ENCODE peak calls at places on chromosomes 6 and 20, in six cellular contexts. One of them, this sample, is unnamed.

GRCh38 chr20:21053002-21053762 is 53.0 kb downstream of the LINC00237 start:
- DNase-seq in astrocyte: no peak
- DNase-seq in PC-3: no peak
- DNase-seq in PC-9: no peak
- DNase-seq in lower lobe of right lung: no peak
- DNase-seq in mesothelial cell of epicardium: no peak
- DNase-seq in this sample: no peak

GRCh38 chr6:7939864-7940228 is 29.3 kb upstream of the TXNDC5 start:
- DNase-seq in astrocyte: no peak
- DNase-seq in PC-3: no peak
- DNase-seq in PC-9: no peak
- DNase-seq in lower lobe of right lung: no peak
- DNase-seq in mesothelial cell of epicardium: no peak
- DNase-seq in this sample: no peak

GRCh38 chr20:19659468-19659867 is 98.6 kb upstream of the RIN2 start:
- DNase-seq in astrocyte: no peak
- DNase-seq in PC-3: peak; percentile 56
- DNase-seq in PC-9: no peak
- DNase-seq in lower lobe of right lung: no peak
- DNase-seq in mesothelial cell of epicardium: no peak
- DNase-seq in this sample: no peak

GRCh38 chr6:27970444-27970843 is 13.4 kb downstream of the OR2B6 start:
- DNase-seq in astrocyte: no peak
- DNase-seq in PC-3: no peak
- DNase-seq in PC-9: no peak
- DNase-seq in lower lobe of right lung: no peak
- DNase-seq in mesothelial cell of epicardium: no peak
- DNase-seq in this sample: no peak

GRCh38 chr20:63739129-63740069 is at the start of gene SLC2A4RG:
- DNase-seq in astrocyte: peak; percentile 34
- DNase-seq in PC-3: peak; percentile 85
- DNase-seq in PC-9: no peak
- DNase-seq in lower lobe of right lung: peak; percentile 85
- DNase-seq in mesothelial cell of epicardium: no peak
- DNase-seq in this sample: peak; percentile 73

GRCh38 chr6:118708055-118708454 is 56.7 kb upstream of the CEP85L start:
- DNase-seq in astrocyte: peak; percentile 62
- DNase-seq in PC-3: peak; percentile 46
- DNase-seq in PC-9: no peak
- DNase-seq in lower lobe of right lung: no peak
- DNase-seq in mesothelial cell of epicardium: no peak
- DNase-seq in this sample: no peak

GRCh38 chr20:37238426-37238825 is 23.2 kb downstream of the GHRH start:
- DNase-seq in astrocyte: no peak
- DNase-seq in PC-3: no peak
- DNase-seq in PC-9: no peak
- DNase-seq in lower lobe of right lung: no peak
- DNase-seq in mesothelial cell of epicardium: no peak
- DNase-seq in this sample: no peak

GRCh38 chr6:83352413-83352812 is 78.4 kb downstream of the ME1 start:
- DNase-seq in astrocyte: no peak
- DNase-seq in PC-3: no peak
- DNase-seq in PC-9: no peak
- DNase-seq in lower lobe of right lung: no peak
- DNase-seq in mesothelial cell of epicardium: no peak
- DNase-seq in this sample: no peak

GRCh38 chr6:37131104-37131959 is 38.6 kb upstream of the PIM1 start:
- DNase-seq in astrocyte: peak; percentile 75
- DNase-seq in PC-3: no peak
- DNase-seq in PC-9: peak; percentile 73
- DNase-seq in lower lobe of right lung: peak; percentile 89
- DNase-seq in mesothelial cell of epicardium: no peak
- DNase-seq in this sample: no peak

GRCh38 chr6:87182321-87182720 is 27.0 kb downstream of the ZNF292 start:
- DNase-seq in astrocyte: no peak
- DNase-seq in PC-3: no peak
- DNase-seq in PC-9: no peak
- DNase-seq in lower lobe of right lung: no peak
- DNase-seq in mesothelial cell of epicardium: no peak
- DNase-seq in this sample: no peak

DNA sequence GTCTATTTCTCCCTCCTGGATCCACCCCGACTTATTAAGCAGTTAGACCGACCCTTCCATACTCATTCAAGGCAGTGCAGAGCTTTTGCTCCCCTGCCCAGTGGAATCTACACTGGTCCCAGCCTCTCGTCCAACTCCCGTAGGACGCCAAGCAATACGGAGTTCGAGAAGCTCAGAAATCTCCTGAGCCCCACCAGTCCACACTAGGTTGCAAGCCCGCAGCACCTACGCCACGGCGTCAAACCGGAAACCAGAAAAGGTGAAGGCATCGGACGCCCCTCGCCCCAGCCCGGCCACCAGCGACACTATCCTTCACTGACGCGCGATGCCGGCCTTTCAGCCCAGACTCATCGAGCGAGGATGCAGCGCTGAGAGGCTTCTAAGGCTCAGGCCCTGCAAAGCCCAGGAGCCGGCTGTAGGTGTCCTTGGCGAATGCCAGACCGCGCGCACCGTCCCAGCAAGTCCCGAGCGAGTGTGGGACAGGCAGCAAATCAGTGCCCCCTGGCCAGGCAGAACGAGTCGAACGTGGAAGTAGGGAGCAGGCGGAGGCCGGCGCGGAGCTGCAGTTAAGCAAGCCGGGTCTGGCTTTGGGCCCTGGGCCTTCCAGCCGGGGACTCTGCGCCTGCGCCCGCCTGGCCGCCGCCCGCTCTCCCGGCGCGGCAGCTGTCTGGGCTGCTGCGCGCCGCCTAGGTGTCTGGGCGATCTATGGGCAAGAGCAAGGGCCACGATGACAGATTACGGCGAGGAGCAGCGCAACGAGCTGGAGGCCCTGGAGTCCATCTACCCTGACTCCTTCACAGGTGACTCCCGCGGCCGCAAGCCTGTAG is at the start of gene RWDD1:
- DNase-seq in astrocyte: peak; percentile 100
- DNase-seq in PC-3: peak; percentile 93
- DNase-seq in PC-9: peak; percentile 99
- DNase-seq in lower lobe of right lung: peak; percentile 100
- DNase-seq in mesothelial cell of epicardium: peak; percentile 95
- DNase-seq in this sample: peak; percentile 94
- TF ChIP-seq CTCF in astrocyte: no peak
- TF ChIP-seq CTCF in PC-3: no peak
- TF ChIP-seq CTCF in PC-9: peak; percentile 25
- TF ChIP-seq CTCF in lower lobe of right lung: peak; percentile 21
- TF ChIP-seq CTCF in mesothelial cell of epicardium: peak; percentile 7
- TF ChIP-seq CTCF in this sample: no peak

GRCh38 chr6:14058735-14059134 is 58.8 kb upstream of the CD83 start:
- DNase-seq in astrocyte: no peak
- DNase-seq in PC-3: peak; percentile 91
- DNase-seq in PC-9: no peak
- DNase-seq in lower lobe of right lung: no peak
- DNase-seq in mesothelial cell of epicardium: no peak
- DNase-seq in this sample: no peak
- TF ChIP-seq CTCF in astrocyte: no peak
- TF ChIP-seq CTCF in PC-3: no peak
- TF ChIP-seq CTCF in PC-9: no peak
- TF ChIP-seq CTCF in lower lobe of right lung: no peak
- TF ChIP-seq CTCF in mesothelial cell of epicardium: no peak
- TF ChIP-seq CTCF in this sample: no peak

GRCh38 chr6:133815313-133815712 is 73.6 kb upstream of the TCF21 start:
- DNase-seq in astrocyte: no peak
- DNase-seq in PC-3: no peak
- DNase-seq in PC-9: no peak
- DNase-seq in lower lobe of right lung: no peak
- DNase-seq in mesothelial cell of epicardium: no peak
- DNase-seq in this sample: no peak

GRCh38 chr6:133820208-133820607 is 68.7 kb upstream of the TCF21 start:
- DNase-seq in astrocyte: no peak
- DNase-seq in PC-3: no peak
- DNase-seq in PC-9: no peak
- DNase-seq in lower lobe of right lung: no peak
- DNase-seq in mesothelial cell of epicardium: no peak
- DNase-seq in this sample: no peak

GRCh38 chr6:133818320-133818719 is 70.6 kb upstream of the TCF21 start:
- DNase-seq in astrocyte: no peak
- DNase-seq in PC-3: no peak
- DNase-seq in PC-9: no peak
- DNase-seq in lower lobe of right lung: no peak
- DNase-seq in mesothelial cell of epicardium: no peak
- DNase-seq in this sample: no peak

GRCh38 chr6:133814797-133815196 is 74.1 kb upstream of the TCF21 start:
- DNase-seq in astrocyte: peak; percentile 45
- DNase-seq in PC-3: peak; percentile 9
- DNase-seq in PC-9: no peak
- DNase-seq in lower lobe of right lung: no peak
- DNase-seq in mesothelial cell of epicardium: no peak
- DNase-seq in this sample: no peak

DNA sequence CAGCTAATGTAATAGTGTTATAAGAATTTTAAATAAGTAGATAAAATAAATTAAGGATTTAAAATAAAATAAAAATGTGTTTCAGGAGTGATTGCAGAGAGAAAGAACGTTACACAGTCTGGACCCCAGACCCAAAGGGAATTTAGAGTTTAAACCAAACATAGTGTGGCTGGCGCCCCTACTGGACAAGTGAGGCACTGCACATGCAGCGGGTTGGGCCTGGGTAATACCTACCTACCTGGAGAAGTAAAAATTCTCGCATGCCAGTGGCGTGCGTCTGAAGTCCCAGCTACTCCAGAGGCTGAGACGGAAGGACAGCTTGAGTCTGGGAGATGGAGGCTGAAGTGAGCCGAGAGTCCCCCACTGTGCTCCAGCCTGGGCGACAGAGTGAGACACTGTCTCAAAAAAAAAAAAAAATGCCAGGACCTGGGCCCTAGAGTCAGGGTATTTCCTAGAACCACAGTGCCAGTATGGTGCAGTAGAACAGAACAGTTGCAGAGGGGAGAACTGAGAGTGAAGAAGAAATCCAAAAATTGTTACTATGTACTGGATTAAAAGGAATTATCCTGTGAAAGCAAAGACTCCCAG is 71.4 kb upstream of the TCF21 start:
- DNase-seq in astrocyte: no peak
- DNase-seq in PC-3: peak; percentile 16
- DNase-seq in PC-9: no peak
- DNase-seq in lower lobe of right lung: no peak
- DNase-seq in mesothelial cell of epicardium: no peak
- DNase-seq in this sample: peak; percentile 21
- TF ChIP-seq CTCF in astrocyte: peak; percentile 20
- TF ChIP-seq CTCF in PC-3: peak; percentile 62
- TF ChIP-seq CTCF in PC-9: peak; percentile 70
- TF ChIP-seq CTCF in lower lobe of right lung: peak; percentile 62
- TF ChIP-seq CTCF in mesothelial cell of epicardium: peak; percentile 77
- TF ChIP-seq CTCF in this sample: peak; percentile 62

GRCh38 chr6:151958332-151958731 is 150.8 kb downstream of the ESR1 start:
- DNase-seq in astrocyte: peak; percentile 48
- DNase-seq in PC-3: peak; percentile 79
- DNase-seq in PC-9: no peak
- DNase-seq in lower lobe of right lung: no peak
- DNase-seq in mesothelial cell of epicardium: no peak
- DNase-seq in this sample: no peak
- TF ChIP-seq CTCF in astrocyte: no peak
- TF ChIP-seq CTCF in PC-3: no peak
- TF ChIP-seq CTCF in PC-9: no peak
- TF ChIP-seq CTCF in lower lobe of right lung: no peak
- TF ChIP-seq CTCF in mesothelial cell of epicardium: no peak
- TF ChIP-seq CTCF in this sample: no peak

DNA sequence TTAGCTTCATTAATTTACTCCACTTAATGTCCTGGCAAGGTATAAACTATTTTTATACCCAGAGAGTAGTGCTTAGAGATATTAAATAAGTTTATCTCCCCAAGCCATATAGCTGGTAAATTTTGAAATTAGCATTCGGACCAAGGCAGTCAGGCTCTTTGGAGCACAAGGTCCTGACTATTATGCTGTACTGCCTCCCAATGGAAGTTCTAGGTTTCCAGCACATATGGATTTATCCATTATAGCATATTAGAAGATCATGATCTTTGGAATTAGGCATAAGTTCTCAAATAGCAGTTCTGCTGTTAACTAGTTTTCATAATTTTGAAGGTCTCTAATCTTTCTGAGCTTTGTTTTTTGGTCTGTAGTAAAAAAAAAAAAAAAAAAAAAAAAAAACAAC is 835.3 kb upstream of the EPHA7 start:
- DNase-seq in astrocyte: no peak
- DNase-seq in PC-3: peak; percentile 5
- DNase-seq in PC-9: no peak
- DNase-seq in lower lobe of right lung: no peak
- DNase-seq in mesothelial cell of epicardium: no peak
- DNase-seq in this sample: no peak
- TF ChIP-seq CTCF in astrocyte: no peak
- TF ChIP-seq CTCF in PC-3: peak; percentile 32
- TF ChIP-seq CTCF in PC-9: peak; percentile 48
- TF ChIP-seq CTCF in lower lobe of right lung: no peak
- TF ChIP-seq CTCF in mesothelial cell of epicardium: no peak
- TF ChIP-seq CTCF in this sample: no peak

DNA sequence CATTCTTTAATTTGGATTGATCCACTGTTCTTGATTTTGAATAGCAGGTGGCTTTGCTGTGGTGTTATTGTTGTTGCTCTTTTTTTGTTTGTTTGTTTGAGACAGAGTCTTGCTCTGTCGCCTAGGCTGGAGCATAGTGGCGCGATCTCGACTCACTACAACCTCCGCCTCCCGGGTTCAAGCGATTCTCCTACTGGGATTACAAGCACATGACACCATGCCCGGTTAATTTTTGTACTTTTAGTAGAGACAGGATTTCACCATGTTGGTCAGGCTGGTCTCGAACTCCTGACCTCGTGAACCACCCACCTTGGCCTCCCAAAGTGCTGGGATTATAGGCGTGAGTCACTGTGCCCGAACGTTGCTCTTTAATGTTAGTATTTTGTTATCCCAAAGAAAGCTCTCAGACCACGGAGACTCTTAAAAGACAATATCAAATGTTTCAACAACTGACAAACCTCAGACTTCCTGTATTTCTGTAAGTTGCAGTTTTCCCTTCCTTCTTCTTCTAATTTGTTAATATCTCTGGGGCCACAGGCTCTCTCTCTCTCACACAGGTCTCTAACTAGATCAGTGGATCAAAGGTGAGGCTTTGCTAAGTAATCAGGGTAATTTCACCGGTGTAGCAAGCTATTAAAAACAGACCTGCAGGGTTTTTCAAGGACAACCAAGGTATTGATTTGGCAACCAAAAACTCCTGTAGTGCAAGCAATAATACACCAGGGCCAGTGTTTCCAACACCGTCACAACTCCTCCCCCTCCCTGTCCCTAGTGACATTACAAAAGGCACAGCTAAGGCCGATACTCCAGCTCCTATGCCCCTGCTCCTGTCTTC is 48.8 kb upstream of the ZNF217 start:
- DNase-seq in astrocyte: peak; percentile 64
- DNase-seq in PC-3: peak; percentile 82
- DNase-seq in PC-9: peak; percentile 99
- DNase-seq in lower lobe of right lung: no peak
- DNase-seq in mesothelial cell of epicardium: no peak
- DNase-seq in this sample: no peak
- TF ChIP-seq CTCF in astrocyte: no peak
- TF ChIP-seq CTCF in PC-3: no peak
- TF ChIP-seq CTCF in PC-9: no peak
- TF ChIP-seq CTCF in lower lobe of right lung: no peak
- TF ChIP-seq CTCF in mesothelial cell of epicardium: no peak
- TF ChIP-seq CTCF in this sample: no peak

This sample was measured in activated B cell treated with CpG ODN at 0.5 μM for 24 hours.